ENCODE peak calls at places on chromosomes 13 and 19, in five cellular contexts. E is pulmonary artery endothelial cell; H is ELF-1; F is stimulated activated CD8-positive, alpha-beta memory T cell treated with anti-CD3 and anti-CD28 coated beads, Interleukin-7, amount 100 ng/mL, for 1 hour; G is HFF-Myc. C is an unnamed sample.

GRCh38 chr13:29707876-29708543 is 112.5 kb upstream of the SLC7A1 start:
- DNase-seq in G (peak), E (no peak), H (peak), F (no peak), C (peak)

GRCh38 chr13:111270765-111271164 is 49.7 kb upstream of the TEX29 start:
- DNase-seq in F (no peak), G (no peak), E (no peak), H (no peak), C (no peak)

GRCh38 chr19:49436381-49437017 is 4.8 kb downstream of the SLC17A7 start:
- DNase-seq in E (no peak), G (no peak), F (no peak), H (peak), C (peak)

GRCh38 chr19:14775855-14776254 is 2.5 kb downstream of the ADGRE2 start:
- DNase-seq in F (no peak), H (peak), G (no peak), E (no peak), C (peak)

GRCh38 chr19:57314146-57314545 is 6.1 kb upstream of the ZNF543 start:
- DNase-seq in H (no peak), G (no peak), E (no peak), F (no peak), C (no peak)

GRCh38 chr13:82719987-82720386 is 1162.3 kb downstream of the SLITRK1 start:
- DNase-seq in H (no peak), E (no peak), G (no peak), F (no peak), C (no peak)

GRCh38 chr13:39385621-39386231 is 217.3 kb downstream of the LHFPL6 start:
- DNase-seq in F (no peak), E (no peak), H (peak), G (no peak), C (peak)

GRCh38 chr19:48992571-48993174 is 436 bp downstream of the GYS1 start:
- DNase-seq in E (no peak), H (no peak), G (no peak), F (no peak), C (peak)

GRCh38 chr13:32638739-32639138 is 52.5 kb downstream of the PDS5B start:
- DNase-seq in F (no peak), E (no peak), H (no peak), G (no peak), C (no peak)

GRCh38 chr19:39558623-39559117 is 18.7 kb upstream of the EID2 start:
- DNase-seq in F (no peak), H (no peak), G (no peak), E (no peak), C (no peak)

GRCh38 chr19:31232871-31233270 is 116.4 kb downstream of the TSHZ3 start:
- DNase-seq in E (no peak), G (peak), F (no peak), H (no peak), C (no peak)

GRCh38 chr13:108807841-108808240 is 178.4 kb downstream of the MYO16 start:
- DNase-seq in G (no peak), H (no peak), E (no peak), F (no peak), C (no peak)

GRCh38 chr13:90838561-90838960 is 508.9 kb upstream of the MIR17HG start:
- DNase-seq in H (no peak), F (no peak), E (no peak), G (no peak), C (no peak)

GRCh38 chr13:26980099-26981031 is 191.2 kb downstream of the USP12 start:
- DNase-seq in E (no peak), G (no peak), F (no peak), H (no peak), C (no peak)

GRCh38 chr13:30698023-30698422 is 37.3 kb upstream of the ALOX5AP start:
- DNase-seq in G (no peak), E (no peak), H (no peak), F (no peak), C (no peak)

GRCh38 chr13:41327994-41328778 is 17.1 kb downstream of the NAA16 start:
- DNase-seq in G (no peak), H (no peak), E (no peak), F (no peak), C (no peak)

GRCh38 chr13:71865858-71866172 is 1.2 kb downstream of the DACH1 start:
- DNase-seq in E (no peak), H (peak), G (no peak), F (no peak), C (peak)

GRCh38 chr13:48707405-48707804 is 53.7 kb downstream of the CYSLTR2 start:
- DNase-seq in G (no peak), F (no peak), H (no peak), E (no peak), C (no peak)

GRCh38 chr13:50677687-50678463 is 165.6 kb downstream of the DLEU7 start:
- DNase-seq in F (no peak), E (no peak), H (no peak), G (no peak), C (no peak)

GRCh38 chr13:20188649-20189553 is 3.8 kb downstream of the GJB2 start:
- DNase-seq in G (no peak), H (no peak), E (no peak), F (no peak), C (peak)

GRCh38 chr19:35042056-35042730 is 672 bp downstream of the HPN start:
- DNase-seq in H (no peak), E (no peak), F (no peak), G (no peak), C (no peak)

GRCh38 chr19:42286349-42287016 is 15.4 kb upstream of the PRR19 start:
- DNase-seq in E (no peak), F (no peak), G (no peak), H (no peak), C (peak)

GRCh38 chr13:51978836-51979556 is 32.3 kb downstream of the ATP7B start:
- DNase-seq in H (no peak), E (no peak), G (no peak), F (no peak), C (no peak)

GRCh38 chr13:50222569-50223332 is 207.5 kb downstream of the KCNRG start:
- DNase-seq in H (no peak), G (peak), F (no peak), E (no peak), C (no peak)

GRCh38 chr13:70080030-70080429 is 27.6 kb upstream of the ATXN8OS start:
- DNase-seq in E (no peak), G (no peak), H (no peak), F (no peak), C (no peak)

GRCh38 chr19:5189318-5189607 is 151.3 kb downstream of the PTPRS start:
- DNase-seq in F (no peak), G (no peak), H (no peak), E (no peak), C (no peak)